ENCODE peak calls at places on chromosomes 2 and 18, in eight cellular contexts. C is immature natural killer cell; Y is Calu3; O is NCI-H1092; X is glomerular endothelial cell; D is MCF 10A; V is activated effector memory CD4-positive, alpha-beta T cell treated with Interleukin-2 at 50 U/mL for 16 hours; Z is cerebellum. U is an unnamed sample.

GRCh38 chr2:118813601-118814000 is 33.8 kb downstream of the EN1 start:
- DNase-seq in X (no peak), O (no peak), D (no peak), C (no peak), Y (no peak), Z (no peak), V (no peak), U (no peak)

GRCh38 chr2:135586148-135586547 is 54.9 kb downstream of the R3HDM1 start:
- DNase-seq in V (no peak), Z (no peak), Y (no peak), C (no peak), D (no peak), O (no peak), X (no peak), U (no peak)

GRCh38 chr2:73106791-73107190 is 6.0 kb downstream of the RAB11FIP5 start:
- DNase-seq in V (no peak), X (no peak), O (no peak), D (no peak), Z (no peak), C (no peak), Y (no peak), U (no peak)

GRCh38 chr2:9311488-9311887 is 104.9 kb downstream of the ASAP2 start:
- DNase-seq in X (no peak), Z (peak; percentile 79), Y (no peak), D (peak; percentile 76), O (no peak), V (no peak), C (no peak), U (no peak)

GRCh38 chr2:121626777-121627524 is 22.3 kb downstream of the CLASP1 start:
- DNase-seq in V (no peak), O (no peak), X (no peak), Z (no peak), Y (no peak), C (no peak), D (peak; percentile 83), U (no peak)

GRCh38 chr18:76633504-76634259 is 138.6 kb upstream of the ZNF516 start:
- DNase-seq in Z (no peak), Y (no peak), D (no peak), X (no peak), O (no peak), V (no peak), C (no peak), U (no peak)

GRCh38 chr2:42007596-42007995 is 40.2 kb upstream of the PKDCC start:
- DNase-seq in D (no peak), Z (no peak), X (no peak), O (no peak), V (no peak), C (no peak), Y (no peak), U (no peak)

GRCh38 chr2:140929866-140930265 is 1201.0 kb downstream of the LRP1B start:
- DNase-seq in O (no peak), X (no peak), D (no peak), Z (no peak), C (no peak), V (no peak), Y (no peak), U (no peak)

GRCh38 chr2:172106128-172106961 is 3.6 kb upstream of the DLX2 start:
- DNase-seq in X (no peak), V (no peak), C (peak; percentile 51), Y (peak; percentile 62), D (no peak), Z (no peak), O (peak; percentile 24), U (no peak)

GRCh38 chr2:122805346-122805745 is 1049.9 kb downstream of the TSN start:
- DNase-seq in Y (no peak), D (peak; percentile 27), Z (no peak), C (no peak), O (no peak), X (no peak), V (no peak), U (no peak)

GRCh38 chr2:148279216-148279615 is 258.3 kb downstream of the MBD5 start:
- DNase-seq in V (no peak), Y (no peak), D (no peak), O (no peak), X (no peak), C (no peak), Z (no peak), U (no peak)

U was measured in Panc1.